ENCODE peak calls at places on chromosomes 16 and 17, in seven cellular contexts. Q, N, D, I, L, S and J are unnamed samples.

GRCh38 chr16:31382485-31383161 is 10.5 kb upstream of the ITGAD start:
- DNase-seq in I (peak; percentile 67), N (peak; percentile 25), Q (peak; percentile 33), S (peak; percentile 93), L (peak; percentile 62), D (no peak), J (peak; percentile 78)

GRCh38 chr17:75830168-75831031 is 13.8 kb downstream of the UNC13D start:
- DNase-seq in D (no peak), S (no peak), N (no peak), Q (no peak), L (no peak), I (no peak), J (no peak)

GRCh38 chr16:14307623-14308356 is 236.7 kb downstream of the MRTFB start:
- DNase-seq in S (peak; percentile 63), L (peak; percentile 50), N (no peak), D (no peak), I (no peak), Q (no peak), J (peak; percentile 78)

GRCh38 chr16:63192969-63193368 is 1156.7 kb upstream of the CDH8 start:
- DNase-seq in D (no peak), I (no peak), N (no peak), S (no peak), L (no peak), Q (no peak), J (no peak)

GRCh38 chr16:31874354-31875111 is 926 bp downstream of the ZNF267 start:
- DNase-seq in L (no peak), Q (no peak), I (no peak), N (no peak), S (no peak), D (peak; percentile 70), J (peak; percentile 58)

GRCh38 chr17:36918260-36918691 is 19.0 kb upstream of the LHX1 start:
- DNase-seq in Q (peak; percentile 10), I (no peak), D (no peak), S (no peak), N (no peak), L (no peak), J (no peak)

GRCh38 chr17:77394540-77395295 is 253.9 kb downstream of the SEC14L1 start:
- DNase-seq in I (peak; percentile 85), S (no peak), N (no peak), Q (peak; percentile 19), D (no peak), L (no peak), J (peak; percentile 82)

GRCh38 chr17:51741447-51741846 is 417.1 kb downstream of the CA10 start:
- DNase-seq in D (no peak), L (no peak), I (no peak), Q (no peak), N (no peak), S (no peak), J (no peak)

GRCh38 chr17:13405080-13405479 is 196.6 kb downstream of the HS3ST3A1 start:
- DNase-seq in S (no peak), N (no peak), D (no peak), L (no peak), I (no peak), Q (no peak), J (no peak)

GRCh38 chr17:36498155-36498554 is 11.7 kb downstream of the ZNHIT3 start:
- DNase-seq in D (no peak), S (no peak), Q (no peak), L (no peak), N (no peak), I (no peak), J (no peak)

GRCh38 chr16:88560722-88561484 is 9.3 kb upstream of the ZC3H18 start:
- DNase-seq in S (no peak), N (no peak), Q (no peak), L (no peak), D (no peak), I (no peak), J (no peak)

GRCh38 chr16:3518292-3518982 is 17.6 kb downstream of the CLUAP1 start:
- DNase-seq in L (no peak), D (no peak), N (no peak), I (no peak), S (no peak), Q (no peak), J (no peak)

GRCh38 chr17:1605681-1606351 is 22.8 kb downstream of the SLC43A2 start:
- DNase-seq in Q (no peak), N (no peak), D (no peak), L (no peak), I (peak; percentile 81), S (no peak), J (no peak)

GRCh38 chr17:68204736-68205135 is 43.1 kb upstream of the AMZ2 start:
- DNase-seq in N (no peak), Q (no peak), S (peak; percentile 83), I (no peak), D (peak; percentile 82), L (no peak), J (no peak)

GRCh38 chr16:61182416-61182815 is 853.8 kb downstream of the CDH8 start:
- DNase-seq in N (no peak), D (no peak), I (no peak), L (no peak), S (no peak), Q (no peak), J (no peak)

GRCh38 chr16:3576211-3576610 is 992 bp downstream of the NLRC3 start:
- DNase-seq in I (no peak), N (no peak), L (no peak), Q (no peak), D (no peak), S (no peak), J (no peak)

GRCh38 chr17:45098869-45099616 is 33.3 kb downstream of the PLCD3 start:
- DNase-seq in S (peak; percentile 93), I (peak; percentile 91), D (no peak), N (peak; percentile 93), Q (peak; percentile 51), L (peak; percentile 88), J (peak; percentile 82)

GRCh38 chr16:3317315-3317999 is 12.2 kb downstream of the ZNF75A start:
- DNase-seq in L (no peak), Q (no peak), S (no peak), N (no peak), I (no peak), D (no peak), J (no peak)

GRCh38 chr16:6009151-6009550 is 911.6 kb upstream of the EEF2KMT start:
- DNase-seq in L (no peak), S (no peak), D (no peak), I (no peak), N (no peak), Q (no peak), J (no peak)

GRCh38 chr17:42744283-42744805 is 496 bp downstream of the EZH1 start:
- DNase-seq in Q (peak; percentile 21), L (peak; percentile 62), S (no peak), N (peak; percentile 64), D (no peak), I (peak; percentile 76), J (peak; percentile 76)

GRCh38 chr17:48545022-48545376 is at the start of gene HOXB2:
- DNase-seq in D (no peak), N (no peak), I (no peak), L (no peak), S (no peak), Q (no peak), J (no peak)

GRCh38 chr16:57341441-57342303 is 16.9 kb upstream of the CCL22 start:
- DNase-seq in L (no peak), Q (no peak), N (no peak), D (no peak), I (peak; percentile 77), S (no peak), J (peak; percentile 26)

GRCh38 chr17:76947309-76947708 is 79.1 kb downstream of the MGAT5B start:
- DNase-seq in S (no peak), I (no peak), N (no peak), Q (no peak), D (no peak), L (no peak), J (no peak)

GRCh38 chr17:47315451-47316266 is 8.1 kb upstream of the EFCAB13 start:
- DNase-seq in S (no peak), I (no peak), D (no peak), Q (peak; percentile 74), L (no peak), N (peak; percentile 55), J (peak; percentile 35)

GRCh38 chr17:50133028-50133768 is 3.2 kb upstream of the SAMD14 start:
- DNase-seq in Q (no peak), I (no peak), L (peak; percentile 68), D (no peak), N (no peak), S (no peak), J (peak; percentile 71)

GRCh38 chr17:50173335-50173941 is 7.6 kb downstream of the SGCA start:
- DNase-seq in N (peak; percentile 78), S (no peak), Q (no peak), I (no peak), D (no peak), L (no peak), J (no peak)

GRCh38 chr16:85221081-85221809 is 109.0 kb upstream of the CIBAR2 start:
- DNase-seq in L (no peak), N (no peak), Q (no peak), S (no peak), D (no peak), I (no peak), J (no peak)
- H3K27ac ChIP-seq in L (peak overlapping the region; percentile 67), N (peak overlapping the region; percentile 78), Q (no peak overlapping the region), S (no peak overlapping the region), D (no peak overlapping the region), I (no peak overlapping the region), J (no peak overlapping the region)

GRCh38 chr16:1981398-1981836 is at the start of gene NOXO1:
- DNase-seq in Q (no peak), I (no peak), L (no peak), S (no peak), D (no peak), N (no peak), J (no peak)
- TF ChIP-seq POLR2A in Q (no peak), I (no peak), L (no peak), S (no peak), D (no peak), N (no peak), J (no peak)

DNA sequence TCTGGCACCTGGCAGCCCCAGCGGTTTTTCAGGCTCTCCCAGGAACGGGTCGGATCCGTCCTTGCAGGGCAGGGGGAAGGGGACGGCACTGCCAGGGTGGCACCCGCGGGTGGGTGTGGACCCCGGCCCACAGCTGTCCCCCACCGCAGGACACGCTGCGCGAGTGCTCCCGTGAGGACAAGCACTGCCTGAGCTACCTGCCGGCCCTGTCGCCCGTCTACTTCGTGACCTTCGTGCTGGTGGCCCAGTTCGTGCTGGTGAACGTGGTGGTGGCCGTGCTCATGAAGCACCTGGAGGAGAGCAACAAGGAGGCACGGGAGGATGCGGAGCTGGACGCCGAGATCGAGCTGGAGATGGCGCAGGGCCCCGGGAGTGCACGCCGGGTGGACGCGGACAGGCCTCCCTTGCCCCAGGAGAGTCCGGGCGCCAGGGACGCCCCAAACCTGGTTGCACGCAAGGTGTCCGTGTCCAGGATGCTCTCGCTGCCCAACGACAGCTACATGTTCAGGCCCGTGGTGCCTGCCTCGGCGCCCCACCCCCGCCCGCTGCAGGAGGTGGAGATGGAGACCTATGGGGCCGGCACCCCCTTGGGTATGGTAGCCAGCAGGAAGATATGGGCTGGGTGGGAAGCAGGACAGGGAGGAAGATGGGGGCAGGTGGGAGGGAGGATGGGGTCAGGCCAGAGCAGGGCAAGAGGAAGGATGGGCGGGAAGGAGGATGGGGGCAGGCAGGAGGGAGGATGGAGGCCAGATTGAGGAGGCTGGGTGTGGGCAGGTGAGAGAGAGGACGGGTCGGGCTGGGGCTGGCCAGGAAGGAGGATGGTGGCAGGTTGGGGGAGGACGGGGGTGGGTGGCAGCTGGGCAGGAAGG is 6.8 kb downstream of the TPSG1 start:
- DNase-seq in L (no peak), S (no peak), D (no peak), I (no peak), N (no peak), Q (no peak), J (no peak)
- H3K36me3 ChIP-seq in L (no peaks in the 10 kb centered on the region), S (no peaks in the 10 kb centered on the region), D (no peaks in the 10 kb centered on the region), I (peaks cover 85% of the 10 kb centered on the region), N (no peaks in the 10 kb centered on the region), Q (no peaks in the 10 kb centered on the region), J (no peaks in the 10 kb centered on the region)

GRCh38 chr16:81796585-81797346 is 17.7 kb downstream of the PLCG2 start:
- DNase-seq in S (no peak), Q (no peak), D (no peak), L (no peak), N (no peak), I (no peak), J (no peak)
- H3K27ac ChIP-seq in S (peak overlapping the region; percentile 95), Q (no peak overlapping the region), D (no peak overlapping the region), L (no peak overlapping the region), N (no peak overlapping the region), I (no peak overlapping the region), J (no peak overlapping the region)